ENCODE peak calls at places on chromosome 7, in eight cellular contexts. One of them, this sample, is unnamed.

GRCh38 chr7:129785457-129786178 is 167.1 kb downstream of the UBE2H start:
- DNase-seq in DND-41: no peak
- DNase-seq in skeletal muscle cell: no peak
- DNase-seq in dorsolateral prefrontal cortex: no peak
- DNase-seq in A549: no peak
- DNase-seq in heart left ventricle: no peak
- DNase-seq in cardiac muscle cell: no peak
- DNase-seq in GM23338: no peak
- DNase-seq in this sample: no peak

GRCh38 chr7:68441610-68442009 is 1156.7 kb upstream of the AUTS2 start:
- DNase-seq in skeletal muscle cell: no peak
- DNase-seq in heart left ventricle: no peak
- DNase-seq in cardiac muscle cell: no peak
- DNase-seq in GM23338: no peak
- DNase-seq in A549: no peak
- DNase-seq in dorsolateral prefrontal cortex: no peak
- DNase-seq in DND-41: no peak
- DNase-seq in this sample: no peak

GRCh38 chr7:158353606-158354570 is 233.7 kb downstream of the PTPRN2 start:
- DNase-seq in dorsolateral prefrontal cortex: no peak
- DNase-seq in GM23338: peak
- DNase-seq in cardiac muscle cell: no peak
- DNase-seq in DND-41: peak
- DNase-seq in A549: no peak
- DNase-seq in skeletal muscle cell: no peak
- DNase-seq in heart left ventricle: no peak
- DNase-seq in this sample: peak

GRCh38 chr7:95859434-95859833 is 87.1 kb downstream of the DYNC1I1 start:
- DNase-seq in DND-41: no peak
- DNase-seq in skeletal muscle cell: peak
- DNase-seq in A549: no peak
- DNase-seq in heart left ventricle: no peak
- DNase-seq in dorsolateral prefrontal cortex: no peak
- DNase-seq in GM23338: peak
- DNase-seq in cardiac muscle cell: peak
- DNase-seq in this sample: no peak

GRCh38 chr7:155913311-155913710 is 101.0 kb upstream of the SHH start:
- DNase-seq in dorsolateral prefrontal cortex: no peak
- DNase-seq in cardiac muscle cell: no peak
- DNase-seq in A549: no peak
- DNase-seq in GM23338: no peak
- DNase-seq in DND-41: no peak
- DNase-seq in heart left ventricle: no peak
- DNase-seq in skeletal muscle cell: no peak
- DNase-seq in this sample: no peak

GRCh38 chr7:69739906-69740545 is 141.8 kb downstream of the AUTS2 start:
- DNase-seq in DND-41: no peak
- DNase-seq in A549: no peak
- DNase-seq in cardiac muscle cell: peak
- DNase-seq in skeletal muscle cell: peak
- DNase-seq in GM23338: no peak
- DNase-seq in heart left ventricle: peak
- DNase-seq in dorsolateral prefrontal cortex: no peak
- DNase-seq in this sample: no peak

GRCh38 chr7:139777304-139777890 is 401 bp downstream of the HIPK2 start:
- DNase-seq in DND-41: peak
- DNase-seq in heart left ventricle: peak
- DNase-seq in skeletal muscle cell: no peak
- DNase-seq in dorsolateral prefrontal cortex: peak
- DNase-seq in GM23338: peak
- DNase-seq in cardiac muscle cell: peak
- DNase-seq in A549: peak
- DNase-seq in this sample: peak

GRCh38 chr7:130441408-130441854 is 615 bp upstream of the CEP41 start:
- DNase-seq in cardiac muscle cell: peak
- DNase-seq in heart left ventricle: no peak
- DNase-seq in A549: peak
- DNase-seq in DND-41: no peak
- DNase-seq in skeletal muscle cell: no peak
- DNase-seq in dorsolateral prefrontal cortex: no peak
- DNase-seq in GM23338: peak
- DNase-seq in this sample: no peak

GRCh38 chr7:89549768-89550167 is 604.5 kb upstream of the STEAP1 start:
- DNase-seq in dorsolateral prefrontal cortex: no peak
- DNase-seq in cardiac muscle cell: no peak
- DNase-seq in heart left ventricle: no peak
- DNase-seq in skeletal muscle cell: no peak
- DNase-seq in GM23338: no peak
- DNase-seq in DND-41: no peak
- DNase-seq in A549: no peak
- DNase-seq in this sample: no peak

GRCh38 chr7:22147113-22147512 is 201.4 kb upstream of the CDCA7L start:
- DNase-seq in cardiac muscle cell: no peak
- DNase-seq in skeletal muscle cell: no peak
- DNase-seq in GM23338: no peak
- DNase-seq in dorsolateral prefrontal cortex: no peak
- DNase-seq in A549: no peak
- DNase-seq in heart left ventricle: no peak
- DNase-seq in DND-41: no peak
- DNase-seq in this sample: no peak

GRCh38 chr7:152871678-152872060 is 112.1 kb downstream of the ACTR3B start:
- DNase-seq in GM23338: no peak
- DNase-seq in skeletal muscle cell: no peak
- DNase-seq in dorsolateral prefrontal cortex: no peak
- DNase-seq in DND-41: no peak
- DNase-seq in cardiac muscle cell: no peak
- DNase-seq in heart left ventricle: no peak
- DNase-seq in A549: no peak
- DNase-seq in this sample: no peak

GRCh38 chr7:143519411-143520131 is 41.9 kb downstream of the TAS2R41 start:
- DNase-seq in cardiac muscle cell: no peak
- DNase-seq in DND-41: no peak
- DNase-seq in dorsolateral prefrontal cortex: no peak
- DNase-seq in A549: no peak
- DNase-seq in GM23338: no peak
- DNase-seq in skeletal muscle cell: peak
- DNase-seq in heart left ventricle: peak
- DNase-seq in this sample: no peak

GRCh38 chr7:140562921-140563600 is 77.6 kb downstream of the DENND2A start:
- DNase-seq in dorsolateral prefrontal cortex: no peak
- DNase-seq in DND-41: no peak
- DNase-seq in skeletal muscle cell: no peak
- DNase-seq in A549: no peak
- DNase-seq in GM23338: peak
- DNase-seq in cardiac muscle cell: no peak
- DNase-seq in heart left ventricle: no peak
- DNase-seq in this sample: no peak

GRCh38 chr7:99387912-99388311 is 13.4 kb downstream of the ARPC1B start:
- DNase-seq in GM23338: no peak
- DNase-seq in cardiac muscle cell: no peak
- DNase-seq in dorsolateral prefrontal cortex: no peak
- DNase-seq in DND-41: no peak
- DNase-seq in skeletal muscle cell: no peak
- DNase-seq in A549: no peak
- DNase-seq in heart left ventricle: no peak
- DNase-seq in this sample: no peak

GRCh38 chr7:96663457-96663856 is 46.2 kb downstream of the SEM1 start:
- DNase-seq in DND-41: no peak
- DNase-seq in heart left ventricle: no peak
- DNase-seq in cardiac muscle cell: no peak
- DNase-seq in dorsolateral prefrontal cortex: no peak
- DNase-seq in A549: no peak
- DNase-seq in GM23338: no peak
- DNase-seq in skeletal muscle cell: no peak
- DNase-seq in this sample: no peak

GRCh38 chr7:30093351-30094019 is 41.3 kb upstream of the MTURN start:
- DNase-seq in A549: no peak
- DNase-seq in dorsolateral prefrontal cortex: no peak
- DNase-seq in DND-41: no peak
- DNase-seq in skeletal muscle cell: no peak
- DNase-seq in cardiac muscle cell: no peak
- DNase-seq in GM23338: no peak
- DNase-seq in heart left ventricle: no peak
- DNase-seq in this sample: no peak

GRCh38 chr7:108413782-108414492 is 42.3 kb downstream of the NRCAM start:
- DNase-seq in cardiac muscle cell: no peak
- DNase-seq in skeletal muscle cell: peak
- DNase-seq in heart left ventricle: no peak
- DNase-seq in DND-41: no peak
- DNase-seq in A549: peak
- DNase-seq in dorsolateral prefrontal cortex: no peak
- DNase-seq in GM23338: peak
- DNase-seq in this sample: no peak

GRCh38 chr7:57384380-57384779 is 65.6 kb upstream of the ZNF716 start:
- DNase-seq in dorsolateral prefrontal cortex: no peak
- DNase-seq in DND-41: no peak
- DNase-seq in cardiac muscle cell: no peak
- DNase-seq in heart left ventricle: no peak
- DNase-seq in skeletal muscle cell: no peak
- DNase-seq in GM23338: no peak
- DNase-seq in A549: no peak
- DNase-seq in this sample: no peak

GRCh38 chr7:57385668-57386067 is 64.3 kb upstream of the ZNF716 start:
- DNase-seq in GM23338: no peak
- DNase-seq in cardiac muscle cell: no peak
- DNase-seq in A549: no peak
- DNase-seq in skeletal muscle cell: no peak
- DNase-seq in dorsolateral prefrontal cortex: no peak
- DNase-seq in heart left ventricle: no peak
- DNase-seq in DND-41: no peak
- DNase-seq in this sample: no peak

DNA sequence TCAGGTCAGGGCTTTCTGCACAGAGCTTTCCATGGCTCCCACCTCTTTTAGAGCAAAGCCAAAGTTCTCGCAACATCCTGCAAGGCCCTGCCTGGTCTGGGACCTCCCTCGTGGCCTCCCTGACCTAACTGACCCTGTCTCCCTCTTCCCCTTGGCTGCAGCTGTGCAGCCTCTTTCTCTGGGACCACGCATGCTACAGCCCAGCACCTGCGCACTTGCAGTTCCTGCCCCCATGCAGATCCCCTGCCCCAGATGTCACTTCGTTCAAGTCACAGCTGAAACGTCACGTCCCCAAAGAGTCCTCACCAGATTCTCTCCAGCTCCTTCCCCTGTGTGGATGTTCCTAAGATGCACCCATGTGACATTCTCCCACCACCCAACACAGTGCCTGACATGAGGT is 61.2 kb upstream of the ZNF716 start:
- DNase-seq in cardiac muscle cell: no peak
- DNase-seq in skeletal muscle cell: no peak
- DNase-seq in DND-41: no peak
- DNase-seq in A549: no peak
- DNase-seq in heart left ventricle: no peak
- DNase-seq in dorsolateral prefrontal cortex: no peak
- DNase-seq in GM23338: peak
- DNase-seq in this sample: no peak
- H3K4me3 ChIP-seq in cardiac muscle cell: no peak
- H3K4me3 ChIP-seq in skeletal muscle cell: no peak
- H3K4me3 ChIP-seq in DND-41: no peak
- H3K4me3 ChIP-seq in A549: no peak
- H3K4me3 ChIP-seq in heart left ventricle: no peak
- H3K4me3 ChIP-seq in dorsolateral prefrontal cortex: no peak
- H3K4me3 ChIP-seq in GM23338: no peak
- H3K4me3 ChIP-seq in this sample: no peak

GRCh38 chr7:65979583-65980477 is 2.2 kb downstream of the GUSB start:
- DNase-seq in skeletal muscle cell: no peak
- DNase-seq in A549: no peak
- DNase-seq in dorsolateral prefrontal cortex: no peak
- DNase-seq in heart left ventricle: no peak
- DNase-seq in GM23338: no peak
- DNase-seq in DND-41: no peak
- DNase-seq in cardiac muscle cell: no peak
- DNase-seq in this sample: no peak
- H3K4me3 ChIP-seq in skeletal muscle cell: no peak
- H3K4me3 ChIP-seq in A549: no peak
- H3K4me3 ChIP-seq in dorsolateral prefrontal cortex: no peak
- H3K4me3 ChIP-seq in heart left ventricle: no peak
- H3K4me3 ChIP-seq in GM23338: no peak
- H3K4me3 ChIP-seq in DND-41: peak
- H3K4me3 ChIP-seq in cardiac muscle cell: no peak
- H3K4me3 ChIP-seq in this sample: no peak

GRCh38 chr7:117279203-117279602 is 43.7 kb downstream of the WNT2 start:
- DNase-seq in GM23338: no peak
- DNase-seq in A549: no peak
- DNase-seq in DND-41: no peak
- DNase-seq in heart left ventricle: no peak
- DNase-seq in cardiac muscle cell: no peak
- DNase-seq in dorsolateral prefrontal cortex: no peak
- DNase-seq in skeletal muscle cell: no peak
- DNase-seq in this sample: no peak

GRCh38 chr7:117279931-117280525 is 42.8 kb downstream of the WNT2 start:
- DNase-seq in DND-41: no peak
- DNase-seq in dorsolateral prefrontal cortex: no peak
- DNase-seq in A549: no peak
- DNase-seq in GM23338: no peak
- DNase-seq in skeletal muscle cell: no peak
- DNase-seq in cardiac muscle cell: no peak
- DNase-seq in heart left ventricle: no peak
- DNase-seq in this sample: no peak

GRCh38 chr7:117274951-117275350 is 47.9 kb downstream of the WNT2 start:
- DNase-seq in A549: no peak
- DNase-seq in skeletal muscle cell: no peak
- DNase-seq in heart left ventricle: no peak
- DNase-seq in cardiac muscle cell: no peak
- DNase-seq in GM23338: no peak
- DNase-seq in dorsolateral prefrontal cortex: no peak
- DNase-seq in DND-41: no peak
- DNase-seq in this sample: no peak

GRCh38 chr7:117278040-117278439 is 44.8 kb downstream of the WNT2 start:
- DNase-seq in A549: no peak
- DNase-seq in cardiac muscle cell: no peak
- DNase-seq in DND-41: no peak
- DNase-seq in heart left ventricle: no peak
- DNase-seq in GM23338: no peak
- DNase-seq in dorsolateral prefrontal cortex: no peak
- DNase-seq in skeletal muscle cell: no peak
- DNase-seq in this sample: no peak

DNA sequence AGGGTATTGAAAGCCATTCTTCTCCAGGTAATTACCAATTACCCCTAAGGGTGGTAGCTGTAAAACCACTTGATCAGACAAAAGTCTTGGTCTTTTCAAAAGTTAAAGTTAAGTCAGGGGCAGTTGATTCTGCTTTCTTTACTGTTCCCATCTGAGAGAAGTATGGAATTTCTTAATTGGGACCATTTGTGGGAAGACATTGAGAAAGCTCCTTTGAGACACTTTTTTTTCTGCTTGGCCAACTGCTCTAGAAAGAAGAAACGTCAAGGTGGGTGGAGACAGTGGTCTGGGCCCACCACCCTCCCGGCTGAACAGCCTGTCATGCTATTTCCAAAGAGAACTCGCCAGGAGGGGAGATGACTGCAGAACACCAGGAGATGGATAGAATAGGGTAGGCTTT is 45.3 kb downstream of the WNT2 start:
- DNase-seq in dorsolateral prefrontal cortex: no peak
- DNase-seq in cardiac muscle cell: no peak
- DNase-seq in heart left ventricle: no peak
- DNase-seq in A549: no peak
- DNase-seq in GM23338: no peak
- DNase-seq in DND-41: no peak
- DNase-seq in skeletal muscle cell: no peak
- DNase-seq in this sample: no peak
- H3K4me3 ChIP-seq in dorsolateral prefrontal cortex: no peak
- H3K4me3 ChIP-seq in cardiac muscle cell: no peak
- H3K4me3 ChIP-seq in heart left ventricle: no peak
- H3K4me3 ChIP-seq in A549: no peak
- H3K4me3 ChIP-seq in GM23338: no peak
- H3K4me3 ChIP-seq in DND-41: no peak
- H3K4me3 ChIP-seq in skeletal muscle cell: no peak
- H3K4me3 ChIP-seq in this sample: no peak

GRCh38 chr7:50314778-50315177 is 10.3 kb downstream of the IKZF1 start:
- DNase-seq in dorsolateral prefrontal cortex: no peak
- DNase-seq in A549: no peak
- DNase-seq in skeletal muscle cell: no peak
- DNase-seq in cardiac muscle cell: no peak
- DNase-seq in GM23338: peak
- DNase-seq in DND-41: no peak
- DNase-seq in heart left ventricle: no peak
- DNase-seq in this sample: peak
- H3K4me3 ChIP-seq in dorsolateral prefrontal cortex: no peak
- H3K4me3 ChIP-seq in A549: no peak
- H3K4me3 ChIP-seq in skeletal muscle cell: no peak
- H3K4me3 ChIP-seq in cardiac muscle cell: no peak
- H3K4me3 ChIP-seq in GM23338: no peak
- H3K4me3 ChIP-seq in DND-41: no peak
- H3K4me3 ChIP-seq in heart left ventricle: no peak
- H3K4me3 ChIP-seq in this sample: peak